ENCODE peak calls at places on chromosomes 3 and 15, in eight cellular contexts. One of them, this sample, is unnamed.
A peak's percentile ranks its signal among the peaks of the same experiment; 100 is the strongest.

GRCh38 chr3:43872301-43872700 is 181.6 kb downstream of the ABHD5 start:
- DNase-seq in lower lobe of right lung: no peak
- DNase-seq in GM12878: no peak
- DNase-seq in CD4-positive, CD25-positive, alpha-beta regulatory T cell: no peak
- DNase-seq in CD8-positive, alpha-beta memory T cell: no peak
- DNase-seq in tibial nerve: no peak
- DNase-seq in stomach: no peak
- DNase-seq in caudate nucleus: no peak
- DNase-seq in this sample: no peak

GRCh38 chr15:27623149-27623548 is 476.0 kb downstream of the OCA2 start:
- DNase-seq in lower lobe of right lung: no peak
- DNase-seq in GM12878: no peak
- DNase-seq in CD4-positive, CD25-positive, alpha-beta regulatory T cell: no peak
- DNase-seq in CD8-positive, alpha-beta memory T cell: no peak
- DNase-seq in tibial nerve: no peak
- DNase-seq in stomach: no peak
- DNase-seq in caudate nucleus: no peak
- DNase-seq in this sample: no peak

GRCh38 chr3:113111308-113111707 is 100.0 kb upstream of the BOC start:
- DNase-seq in lower lobe of right lung: no peak
- DNase-seq in GM12878: no peak
- DNase-seq in CD4-positive, CD25-positive, alpha-beta regulatory T cell: peak; percentile 20
- DNase-seq in CD8-positive, alpha-beta memory T cell: peak; percentile 7
- DNase-seq in tibial nerve: no peak
- DNase-seq in stomach: no peak
- DNase-seq in caudate nucleus: no peak
- DNase-seq in this sample: no peak

GRCh38 chr15:101497484-101498034 is 8.1 kb upstream of the PCSK6 start:
- DNase-seq in lower lobe of right lung: no peak
- DNase-seq in GM12878: no peak
- DNase-seq in CD4-positive, CD25-positive, alpha-beta regulatory T cell: no peak
- DNase-seq in CD8-positive, alpha-beta memory T cell: no peak
- DNase-seq in tibial nerve: no peak
- DNase-seq in stomach: no peak
- DNase-seq in caudate nucleus: no peak
- DNase-seq in this sample: no peak

GRCh38 chr15:57463360-57463759 is 87.1 kb downstream of the CGNL1 start:
- DNase-seq in lower lobe of right lung: no peak
- DNase-seq in GM12878: no peak
- DNase-seq in CD4-positive, CD25-positive, alpha-beta regulatory T cell: no peak
- DNase-seq in CD8-positive, alpha-beta memory T cell: no peak
- DNase-seq in tibial nerve: no peak
- DNase-seq in stomach: peak; percentile 34
- DNase-seq in caudate nucleus: no peak
- DNase-seq in this sample: no peak

GRCh38 chr3:22492342-22492741 is 710.8 kb upstream of the UBE2E2 start:
- DNase-seq in lower lobe of right lung: no peak
- DNase-seq in GM12878: no peak
- DNase-seq in CD4-positive, CD25-positive, alpha-beta regulatory T cell: no peak
- DNase-seq in CD8-positive, alpha-beta memory T cell: no peak
- DNase-seq in tibial nerve: no peak
- DNase-seq in stomach: no peak
- DNase-seq in caudate nucleus: no peak
- DNase-seq in this sample: no peak

GRCh38 chr15:41713047-41713446 is 52.8 kb downstream of the MGA start:
- DNase-seq in lower lobe of right lung: no peak
- DNase-seq in GM12878: no peak
- DNase-seq in CD4-positive, CD25-positive, alpha-beta regulatory T cell: no peak
- DNase-seq in CD8-positive, alpha-beta memory T cell: no peak
- DNase-seq in tibial nerve: no peak
- DNase-seq in stomach: peak; percentile 59
- DNase-seq in caudate nucleus: peak; percentile 1
- DNase-seq in this sample: no peak

GRCh38 chr15:44537728-44538240 is 837 bp downstream of the EIF3J start:
- DNase-seq in lower lobe of right lung: no peak
- DNase-seq in GM12878: no peak
- DNase-seq in CD4-positive, CD25-positive, alpha-beta regulatory T cell: peak; percentile 53
- DNase-seq in CD8-positive, alpha-beta memory T cell: no peak
- DNase-seq in tibial nerve: no peak
- DNase-seq in stomach: no peak
- DNase-seq in caudate nucleus: no peak
- DNase-seq in this sample: no peak

GRCh38 chr3:192943384-192943783 is 25.7 kb upstream of the MB21D2 start:
- DNase-seq in lower lobe of right lung: no peak
- DNase-seq in GM12878: no peak
- DNase-seq in CD4-positive, CD25-positive, alpha-beta regulatory T cell: no peak
- DNase-seq in CD8-positive, alpha-beta memory T cell: no peak
- DNase-seq in tibial nerve: no peak
- DNase-seq in stomach: no peak
- DNase-seq in caudate nucleus: no peak
- DNase-seq in this sample: no peak

GRCh38 chr15:81268881-81269601 is 54.9 kb downstream of the STARD5 start:
- DNase-seq in lower lobe of right lung: no peak
- DNase-seq in GM12878: no peak
- DNase-seq in CD4-positive, CD25-positive, alpha-beta regulatory T cell: no peak
- DNase-seq in CD8-positive, alpha-beta memory T cell: no peak
- DNase-seq in tibial nerve: no peak
- DNase-seq in stomach: no peak
- DNase-seq in caudate nucleus: no peak
- DNase-seq in this sample: no peak

GRCh38 chr3:62876064-62876463 is 848 bp upstream of the CADPS start:
- DNase-seq in lower lobe of right lung: peak; percentile 62
- DNase-seq in GM12878: no peak
- DNase-seq in CD4-positive, CD25-positive, alpha-beta regulatory T cell: peak; percentile 2
- DNase-seq in CD8-positive, alpha-beta memory T cell: no peak
- DNase-seq in tibial nerve: no peak
- DNase-seq in stomach: no peak
- DNase-seq in caudate nucleus: no peak
- DNase-seq in this sample: no peak

GRCh38 chr15:37981781-37982180 is 47.3 kb downstream of the TMCO5A start:
- DNase-seq in lower lobe of right lung: no peak
- DNase-seq in GM12878: no peak
- DNase-seq in CD4-positive, CD25-positive, alpha-beta regulatory T cell: peak; percentile 1
- DNase-seq in CD8-positive, alpha-beta memory T cell: no peak
- DNase-seq in tibial nerve: no peak
- DNase-seq in stomach: no peak
- DNase-seq in caudate nucleus: no peak
- DNase-seq in this sample: no peak

DNA sequence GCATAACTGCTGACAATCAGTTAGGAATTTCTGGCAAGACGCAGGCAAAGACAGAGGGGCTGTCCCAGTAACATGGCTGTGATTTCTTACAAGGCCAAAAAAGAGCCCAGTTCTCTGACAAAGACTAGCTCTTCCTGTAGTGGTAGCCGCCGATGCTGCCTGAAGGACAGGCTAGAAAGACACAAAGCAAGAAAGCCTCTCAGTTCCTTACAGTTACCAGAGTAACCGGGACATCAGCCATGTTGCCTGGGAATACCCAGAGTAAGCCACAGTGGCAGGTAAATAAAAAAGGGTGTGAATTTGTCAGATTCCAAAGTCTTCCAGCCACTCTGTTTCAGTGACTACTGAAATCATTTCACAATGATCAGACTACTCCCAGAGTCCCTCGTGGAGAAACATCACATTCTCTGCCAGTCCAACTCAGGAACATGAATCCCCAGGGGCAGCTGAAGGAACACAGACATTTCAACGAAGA is 493.6 kb upstream of the ADAMTS9 start:
- DNase-seq in lower lobe of right lung: no peak
- DNase-seq in GM12878: no peak
- DNase-seq in CD4-positive, CD25-positive, alpha-beta regulatory T cell: no peak
- DNase-seq in CD8-positive, alpha-beta memory T cell: no peak
- DNase-seq in tibial nerve: no peak
- DNase-seq in stomach: no peak
- DNase-seq in caudate nucleus: no peak
- DNase-seq in this sample: no peak
- H3K27ac ChIP-seq in lower lobe of right lung: no peak overlapping the region
- H3K27ac ChIP-seq in GM12878: no peak overlapping the region
- H3K27ac ChIP-seq in CD4-positive, CD25-positive, alpha-beta regulatory T cell: no peak overlapping the region
- H3K27ac ChIP-seq in CD8-positive, alpha-beta memory T cell: no peak overlapping the region
- H3K27ac ChIP-seq in tibial nerve: peak overlapping the region; percentile 55
- H3K27ac ChIP-seq in stomach: no peak overlapping the region
- H3K27ac ChIP-seq in caudate nucleus: peak overlapping the region; percentile 3
- H3K27ac ChIP-seq in this sample: no peak overlapping the region

DNA sequence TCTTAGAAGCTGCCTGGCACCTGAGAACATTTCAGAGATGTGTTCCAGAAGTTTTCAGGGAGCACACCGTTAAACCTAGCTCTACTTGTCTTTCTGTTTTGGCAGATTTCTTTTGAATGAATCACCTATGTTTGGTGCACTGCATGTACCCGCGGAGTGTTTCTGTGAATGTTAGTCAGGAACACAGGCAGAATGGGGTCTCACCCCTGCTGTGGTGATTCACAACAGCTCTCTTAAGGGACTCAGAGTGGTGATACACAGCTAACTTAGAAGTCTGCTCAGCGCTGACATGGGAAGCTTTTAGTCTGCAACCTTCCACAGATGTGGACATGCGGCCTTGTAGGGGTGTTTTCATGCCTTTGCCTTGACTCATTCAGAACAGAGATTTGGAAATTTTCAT is 24.0 kb downstream of the TSEN2 start:
- DNase-seq in lower lobe of right lung: no peak
- DNase-seq in GM12878: no peak
- DNase-seq in CD4-positive, CD25-positive, alpha-beta regulatory T cell: no peak
- DNase-seq in CD8-positive, alpha-beta memory T cell: no peak
- DNase-seq in tibial nerve: peak; percentile 15
- DNase-seq in stomach: no peak
- DNase-seq in caudate nucleus: no peak
- DNase-seq in this sample: no peak
- H3K27ac ChIP-seq in lower lobe of right lung: no peak overlapping the region
- H3K27ac ChIP-seq in GM12878: no peak overlapping the region
- H3K27ac ChIP-seq in CD4-positive, CD25-positive, alpha-beta regulatory T cell: no peak overlapping the region
- H3K27ac ChIP-seq in CD8-positive, alpha-beta memory T cell: no peak overlapping the region
- H3K27ac ChIP-seq in tibial nerve: no peak overlapping the region
- H3K27ac ChIP-seq in stomach: no peak overlapping the region
- H3K27ac ChIP-seq in caudate nucleus: peak overlapping the region; percentile 77
- H3K27ac ChIP-seq in this sample: no peak overlapping the region

GRCh38 chr3:185728630-185729334 is 96.1 kb downstream of the IGF2BP2 start:
- DNase-seq in lower lobe of right lung: no peak
- DNase-seq in GM12878: no peak
- DNase-seq in CD4-positive, CD25-positive, alpha-beta regulatory T cell: no peak
- DNase-seq in CD8-positive, alpha-beta memory T cell: no peak
- DNase-seq in tibial nerve: no peak
- DNase-seq in stomach: no peak
- DNase-seq in caudate nucleus: no peak
- DNase-seq in this sample: no peak
- H3K27ac ChIP-seq in lower lobe of right lung: no peak overlapping the region
- H3K27ac ChIP-seq in GM12878: no peak overlapping the region
- H3K27ac ChIP-seq in CD4-positive, CD25-positive, alpha-beta regulatory T cell: no peak overlapping the region
- H3K27ac ChIP-seq in CD8-positive, alpha-beta memory T cell: no peak overlapping the region
- H3K27ac ChIP-seq in tibial nerve: no peak overlapping the region
- H3K27ac ChIP-seq in stomach: no peak overlapping the region
- H3K27ac ChIP-seq in caudate nucleus: no peak overlapping the region
- H3K27ac ChIP-seq in this sample: peak overlapping the region; percentile 90

GRCh38 chr3:45034612-45035252 is 8.6 kb downstream of the CLEC3B start:
- DNase-seq in lower lobe of right lung: peak; percentile 88
- DNase-seq in GM12878: no peak
- DNase-seq in CD4-positive, CD25-positive, alpha-beta regulatory T cell: peak; percentile 59
- DNase-seq in CD8-positive, alpha-beta memory T cell: no peak
- DNase-seq in tibial nerve: peak; percentile 54
- DNase-seq in stomach: peak; percentile 43
- DNase-seq in caudate nucleus: no peak
- DNase-seq in this sample: no peak
- H3K27ac ChIP-seq in lower lobe of right lung: peak overlapping the region; percentile 76
- H3K27ac ChIP-seq in GM12878: no peak overlapping the region
- H3K27ac ChIP-seq in CD4-positive, CD25-positive, alpha-beta regulatory T cell: no peak overlapping the region
- H3K27ac ChIP-seq in CD8-positive, alpha-beta memory T cell: no peak overlapping the region
- H3K27ac ChIP-seq in tibial nerve: no peak overlapping the region
- H3K27ac ChIP-seq in stomach: no peak overlapping the region
- H3K27ac ChIP-seq in caudate nucleus: peak overlapping the region; percentile 33
- H3K27ac ChIP-seq in this sample: no peak overlapping the region

GRCh38 chr3:69392415-69392814 is 6.5 kb upstream of the FRMD4B start:
- DNase-seq in lower lobe of right lung: no peak
- DNase-seq in GM12878: no peak
- DNase-seq in CD4-positive, CD25-positive, alpha-beta regulatory T cell: no peak
- DNase-seq in CD8-positive, alpha-beta memory T cell: no peak
- DNase-seq in tibial nerve: no peak
- DNase-seq in stomach: no peak
- DNase-seq in caudate nucleus: no peak
- DNase-seq in this sample: no peak
- H3K27ac ChIP-seq in lower lobe of right lung: no peak overlapping the region
- H3K27ac ChIP-seq in GM12878: no peak overlapping the region
- H3K27ac ChIP-seq in CD4-positive, CD25-positive, alpha-beta regulatory T cell: no peak overlapping the region
- H3K27ac ChIP-seq in CD8-positive, alpha-beta memory T cell: no peak overlapping the region
- H3K27ac ChIP-seq in tibial nerve: no peak overlapping the region
- H3K27ac ChIP-seq in stomach: no peak overlapping the region
- H3K27ac ChIP-seq in caudate nucleus: peak overlapping the region; percentile 27
- H3K27ac ChIP-seq in this sample: no peak overlapping the region

DNA sequence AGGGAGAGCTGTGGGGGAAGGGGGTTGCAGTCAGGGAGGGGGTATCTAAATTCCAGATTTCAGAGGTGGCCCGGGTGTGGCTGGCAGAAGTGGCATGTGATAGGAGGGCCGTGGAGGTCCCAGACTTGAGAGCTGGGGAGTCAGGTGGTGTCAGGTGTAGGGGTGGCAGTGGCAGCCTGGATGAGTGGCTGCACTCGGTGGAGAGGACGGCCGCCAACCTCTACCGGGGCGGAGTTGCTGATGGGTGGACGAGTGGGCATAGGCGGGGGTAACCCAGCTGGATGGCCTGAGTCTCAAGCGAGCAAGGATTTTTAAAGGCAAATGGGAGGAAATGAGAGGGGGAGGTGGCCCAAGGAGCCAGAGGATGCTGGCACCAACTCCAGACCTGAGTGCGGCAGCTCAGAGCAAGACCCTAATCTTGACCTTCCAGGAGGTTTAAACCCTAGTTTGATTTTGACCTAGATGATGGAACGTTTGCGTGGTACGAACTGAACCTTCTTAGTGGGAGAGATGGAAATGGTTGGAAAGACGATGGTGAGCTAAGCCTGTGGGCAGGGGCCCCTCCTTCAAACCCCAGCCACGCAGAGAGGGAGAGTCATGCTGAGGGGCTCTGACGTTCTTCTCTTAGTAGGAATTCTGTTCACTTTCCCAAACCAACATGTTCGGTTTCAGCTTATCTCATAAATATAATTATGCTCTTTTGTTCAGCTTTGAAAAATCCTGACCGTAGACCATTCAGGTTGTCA is 8.0 kb downstream of the TRAK1 start:
- DNase-seq in lower lobe of right lung: no peak
- DNase-seq in GM12878: no peak
- DNase-seq in CD4-positive, CD25-positive, alpha-beta regulatory T cell: no peak
- DNase-seq in CD8-positive, alpha-beta memory T cell: no peak
- DNase-seq in tibial nerve: no peak
- DNase-seq in stomach: no peak
- DNase-seq in caudate nucleus: no peak
- DNase-seq in this sample: no peak
- H3K27ac ChIP-seq in lower lobe of right lung: peak overlapping the region; percentile 37
- H3K27ac ChIP-seq in GM12878: no peak overlapping the region
- H3K27ac ChIP-seq in CD4-positive, CD25-positive, alpha-beta regulatory T cell: no peak overlapping the region
- H3K27ac ChIP-seq in CD8-positive, alpha-beta memory T cell: no peak overlapping the region
- H3K27ac ChIP-seq in tibial nerve: peak overlapping the region; percentile 41
- H3K27ac ChIP-seq in stomach: no peak overlapping the region
- H3K27ac ChIP-seq in caudate nucleus: no peak overlapping the region
- H3K27ac ChIP-seq in this sample: no peak overlapping the region

DNA sequence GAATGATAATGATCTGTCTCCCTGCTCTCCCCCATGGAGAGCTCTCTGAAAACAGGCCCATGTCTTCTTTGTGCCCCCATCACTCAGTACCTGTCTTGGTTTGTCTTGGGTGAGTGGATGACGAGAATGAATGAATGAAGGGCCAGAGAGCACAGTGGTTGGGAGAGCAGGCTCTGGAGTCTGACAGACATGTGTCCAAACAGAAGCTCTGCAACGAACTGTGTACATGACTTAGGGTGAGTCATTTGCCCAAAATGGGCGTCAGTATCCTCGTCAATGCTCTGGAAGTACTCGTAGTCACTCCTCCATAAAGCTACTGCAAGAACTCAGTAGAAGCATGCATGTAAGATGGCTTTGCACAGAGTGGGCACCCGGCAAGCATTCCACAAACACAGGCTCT is 170.2 kb upstream of the TLE3 start:
- DNase-seq in lower lobe of right lung: no peak
- DNase-seq in GM12878: no peak
- DNase-seq in CD4-positive, CD25-positive, alpha-beta regulatory T cell: no peak
- DNase-seq in CD8-positive, alpha-beta memory T cell: no peak
- DNase-seq in tibial nerve: no peak
- DNase-seq in stomach: no peak
- DNase-seq in caudate nucleus: no peak
- DNase-seq in this sample: no peak
- H3K27ac ChIP-seq in lower lobe of right lung: no peak overlapping the region
- H3K27ac ChIP-seq in GM12878: no peak overlapping the region
- H3K27ac ChIP-seq in CD4-positive, CD25-positive, alpha-beta regulatory T cell: no peak overlapping the region
- H3K27ac ChIP-seq in CD8-positive, alpha-beta memory T cell: no peak overlapping the region
- H3K27ac ChIP-seq in tibial nerve: no peak overlapping the region
- H3K27ac ChIP-seq in stomach: no peak overlapping the region
- H3K27ac ChIP-seq in caudate nucleus: no peak overlapping the region
- H3K27ac ChIP-seq in this sample: no peak overlapping the region